ENCODE peak calls at places on chromosome 2, in six cellular contexts. G, Y, A, C, O and D are unnamed samples.

GRCh38 chr2:218286570-218287459 is 5.5 kb downstream of the TMBIM1 start:
- DNase-seq in G (peak), A (peak), C (peak), O (peak), Y (peak), D (no peak)

GRCh38 chr2:177056540-177056939 is 156.1 kb upstream of the HNRNPA3 start:
- DNase-seq in C (no peak), A (no peak), G (no peak), Y (no peak), O (no peak), D (no peak)

GRCh38 chr2:27762951-27763906 is 8.3 kb upstream of the MRPL33 start:
- DNase-seq in A (no peak), Y (no peak), O (peak), C (peak), G (peak), D (no peak)

GRCh38 chr2:172991036-172991435 is 84.6 kb upstream of the MAP3K20 start:
- DNase-seq in C (no peak), A (no peak), G (no peak), Y (no peak), O (no peak), D (no peak)

GRCh38 chr2:114550895-114551793 is 108.7 kb downstream of the DPP10 start:
- DNase-seq in C (peak), G (peak), O (no peak), Y (peak), A (no peak), D (peak)

GRCh38 chr2:64463784-64464183 is 9.8 kb downstream of the LGALSL start:
- DNase-seq in O (peak), Y (peak), A (no peak), G (peak), C (peak), D (no peak)

GRCh38 chr2:118812530-118812929 is 34.9 kb downstream of the EN1 start:
- DNase-seq in Y (no peak), G (no peak), O (no peak), A (no peak), C (no peak), D (no peak)

GRCh38 chr2:203682688-203683130 is 23.7 kb upstream of the CD28 start:
- DNase-seq in A (no peak), O (peak), Y (no peak), C (peak), G (peak), D (no peak)

GRCh38 chr2:46825958-46826897 is 89.4 kb downstream of the MCFD2 start:
- DNase-seq in A (no peak), C (peak), Y (no peak), O (peak), G (peak), D (no peak)

GRCh38 chr2:226427538-226428307 is 371.9 kb downstream of the IRS1 start:
- DNase-seq in O (peak), C (peak), Y (peak), A (no peak), G (peak), D (no peak)

GRCh38 chr2:11833601-11834000 is 87.2 kb downstream of the LPIN1 start:
- DNase-seq in Y (no peak), G (peak), A (no peak), O (peak), C (peak), D (no peak)

GRCh38 chr2:21890041-21890440 is 766.3 kb downstream of the TDRD15 start:
- DNase-seq in A (no peak), C (no peak), Y (no peak), G (no peak), O (no peak), D (no peak)

GRCh38 chr2:239824051-239824694 is 201.0 kb downstream of the NDUFA10 start:
- DNase-seq in G (no peak), O (no peak), C (no peak), Y (peak), A (no peak), D (no peak)

GRCh38 chr2:240921319-240922233 is 15.4 kb downstream of the CROCC2 start:
- DNase-seq in Y (peak), G (peak), O (peak), C (peak), A (peak), D (no peak)

GRCh38 chr2:11396690-11396985 is 52.2 kb upstream of the ROCK2 start:
- DNase-seq in O (no peak), Y (no peak), C (no peak), G (no peak), A (no peak), D (no peak)

GRCh38 chr2:235054919-235055318 is 103.1 kb downstream of the SH3BP4 start:
- DNase-seq in C (no peak), Y (no peak), O (no peak), G (no peak), A (no peak), D (no peak)

GRCh38 chr2:235054497-235054896 is 102.7 kb downstream of the SH3BP4 start:
- DNase-seq in A (no peak), C (no peak), Y (no peak), G (no peak), O (no peak), D (no peak)

GRCh38 chr2:235056768-235057167 is 105.0 kb downstream of the SH3BP4 start:
- DNase-seq in C (no peak), Y (no peak), O (no peak), G (no peak), A (no peak), D (no peak)

GRCh38 chr2:235053649-235054048 is 101.8 kb downstream of the SH3BP4 start:
- DNase-seq in G (no peak), A (no peak), C (no peak), O (no peak), Y (no peak), D (no peak)

DNA sequence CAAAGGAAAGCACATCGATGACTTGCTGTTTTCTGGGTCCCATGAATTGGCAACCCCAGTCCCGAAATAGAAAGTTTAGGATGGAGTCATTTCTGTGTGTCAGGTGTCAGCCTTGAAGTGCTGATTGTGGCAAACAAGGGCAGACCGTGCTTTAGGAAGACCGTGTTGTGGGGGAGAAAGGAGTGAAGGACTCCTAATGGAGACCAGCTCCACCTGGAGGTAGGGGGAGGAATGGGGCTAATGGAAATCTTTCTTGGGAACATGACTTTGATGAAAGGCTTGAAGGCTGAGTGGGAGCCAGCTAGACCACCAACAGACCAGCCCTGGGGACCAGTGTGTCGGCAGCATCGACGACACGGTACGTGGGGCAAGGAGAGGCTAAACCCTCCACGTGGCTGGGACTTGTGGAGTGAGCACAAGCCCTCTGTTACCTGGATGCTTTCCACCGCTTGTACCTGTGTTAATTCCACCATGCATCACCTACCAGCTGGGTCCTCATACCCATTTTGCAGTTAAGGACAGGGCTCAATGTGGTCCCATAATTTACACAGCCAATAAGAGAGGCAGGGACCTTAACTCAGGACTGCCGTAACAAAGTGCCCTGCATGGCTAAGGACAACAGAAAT is 104.2 kb downstream of the SH3BP4 start:
- DNase-seq in G (peak), Y (peak), O (peak), A (no peak), C (no peak), D (no peak)
- TF ChIP-seq CTCF in G (peak), Y (peak), O (peak), A (peak), C (peak), D (peak)

GRCh38 chr2:227545990-227546389 is 52.7 kb upstream of the SCYGR2 start:
- DNase-seq in C (no peak), A (no peak), O (no peak), Y (peak), G (no peak), D (no peak)
- TF ChIP-seq CTCF in C (no peak), A (no peak), O (peak), Y (peak), G (no peak), D (no peak)

GRCh38 chr2:195370167-195370943 is 286.7 kb upstream of the SLC39A10 start:
- DNase-seq in A (no peak), Y (no peak), G (no peak), C (no peak), O (no peak), D (no peak)
- TF ChIP-seq CTCF in A (no peak), Y (no peak), G (no peak), C (no peak), O (no peak), D (no peak)

GRCh38 chr2:147843864-147844690 is 752 bp upstream of the ACVR2A start:
- DNase-seq in C (peak), Y (peak), G (peak), A (peak), O (peak), D (peak)
- TF ChIP-seq CTCF in C (peak), Y (peak), G (peak), A (peak), O (peak), D (no peak)

GRCh38 chr2:201183373-201183742 is 417 bp downstream of the CASP10 start:
- DNase-seq in O (no peak), C (no peak), G (no peak), Y (no peak), A (no peak), D (no peak)

GRCh38 chr2:201188449-201188848 is 5.5 kb downstream of the CASP10 start:
- DNase-seq in G (no peak), Y (no peak), O (no peak), C (no peak), A (no peak), D (no peak)

GRCh38 chr2:201185863-201186262 is 2.9 kb downstream of the CASP10 start:
- DNase-seq in C (no peak), G (no peak), O (no peak), A (no peak), Y (no peak), D (no peak)

GRCh38 chr2:201180010-201180409 is 2.9 kb upstream of the CASP10 start:
- DNase-seq in G (no peak), C (no peak), Y (no peak), O (no peak), A (no peak), D (no peak)

DNA sequence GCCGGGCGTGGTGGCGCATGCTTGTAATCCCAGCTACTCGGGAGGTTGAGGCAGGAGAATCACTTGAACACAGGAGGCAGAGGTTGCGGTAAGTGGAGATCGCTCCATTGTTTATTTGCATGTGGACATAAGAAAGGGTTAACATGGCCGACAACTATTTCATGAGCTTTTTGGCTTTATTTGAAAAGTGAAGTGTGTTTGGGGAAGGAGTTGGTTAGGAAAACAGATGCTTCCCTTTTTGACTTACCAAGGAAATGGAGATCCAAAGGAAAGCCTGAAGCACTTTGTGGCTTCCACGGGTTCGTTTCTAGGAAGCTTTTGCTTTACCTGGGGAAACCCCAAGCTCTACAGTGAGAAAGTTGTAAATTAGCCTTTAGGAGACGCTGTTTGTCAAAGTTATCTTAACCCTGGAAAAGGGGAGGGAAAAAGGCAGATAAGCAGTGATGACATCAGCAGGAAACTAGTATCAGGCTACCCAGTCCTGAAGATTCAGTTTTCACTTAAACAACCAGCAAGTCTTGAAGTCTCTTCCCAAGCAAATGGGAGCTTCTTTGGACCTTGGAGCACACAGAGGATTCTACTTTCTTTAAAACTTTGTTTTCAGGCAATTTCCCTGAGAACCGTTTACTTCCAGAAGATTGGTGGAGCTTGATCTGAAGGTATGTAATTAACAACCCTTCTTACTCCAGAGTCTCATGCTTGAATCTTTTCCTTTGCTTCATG is at the start of gene CASP10:
- DNase-seq in A (no peak), G (peak), O (peak), C (peak), Y (peak), D (no peak)
- TF ChIP-seq CTCF in A (peak), G (peak), O (no peak), C (peak), Y (peak), D (no peak)

GRCh38 chr2:101197215-101197745 is 46.1 kb upstream of the TBC1D8 start:
- DNase-seq in Y (peak), G (no peak), A (no peak), C (no peak), O (no peak), D (no peak)
- TF ChIP-seq CTCF in Y (peak), G (peak), A (no peak), C (no peak), O (no peak), D (no peak)

GRCh38 chr2:26309921-26310320 is 36.0 kb upstream of the SELENOI start:
- DNase-seq in O (no peak), A (no peak), G (no peak), C (no peak), Y (no peak), D (no peak)
- TF ChIP-seq CTCF in O (no peak), A (no peak), G (no peak), C (no peak), Y (no peak), D (no peak)